ENCODE peak calls at places on chromosomes 2 and 18, in six cellular contexts. K, S, Q, Z, D and B are unnamed samples.

GRCh38 chr2:186780701-186781316 is 68.2 kb downstream of the ZSWIM2 start:
- DNase-seq in K (no peak), Z (no peak), D (no peak), Q (peak), S (no peak), B (no peak)

GRCh38 chr18:52392160-52392559 is 52.2 kb downstream of the DCC start:
- DNase-seq in Q (no peak), D (no peak), K (peak), S (no peak), Z (no peak), B (no peak)

GRCh38 chr2:144547512-144547911 is 27.6 kb upstream of the ZEB2 start:
- DNase-seq in Q (no peak), S (peak), Z (no peak), K (no peak), D (no peak), B (no peak)

GRCh38 chr2:101479810-101480209 is 4.9 kb upstream of the RFX8 start:
- DNase-seq in S (no peak), Q (no peak), Z (no peak), D (no peak), K (no peak), B (no peak)

GRCh38 chr2:45030553-45030952 is 21.3 kb upstream of the SIX2 start:
- DNase-seq in Z (no peak), D (no peak), Q (no peak), K (no peak), S (no peak), B (no peak)

GRCh38 chr2:174699993-174700766 is 64.1 kb downstream of the CHRNA1 start:
- DNase-seq in K (peak), S (peak), Z (no peak), Q (peak), D (no peak), B (no peak)

GRCh38 chr18:77127769-77128671 is 4.6 kb downstream of the MBP start:
- DNase-seq in D (no peak), S (peak), K (no peak), Q (peak), Z (no peak), B (no peak)

GRCh38 chr18:48486762-48487161 is 52.1 kb upstream of the CTIF start:
- DNase-seq in K (no peak), S (peak), Z (no peak), Q (peak), D (no peak), B (no peak)

GRCh38 chr2:202583709-202584219 is 51.0 kb upstream of the FAM117B start:
- DNase-seq in K (no peak), Z (no peak), D (no peak), Q (no peak), S (no peak), B (no peak)

GRCh38 chr18:74457043-74457742 is at the start of gene DIPK1C:
- DNase-seq in K (peak), S (peak), D (no peak), Q (no peak), Z (no peak), B (no peak)

GRCh38 chr2:151381266-151381665 is 23.9 kb downstream of the TNFAIP6 start:
- DNase-seq in S (peak), Z (no peak), K (no peak), D (no peak), Q (peak), B (no peak)

GRCh38 chr2:152598975-152599724 is 118.1 kb downstream of the PRPF40A start:
- DNase-seq in Z (no peak), D (no peak), S (no peak), Q (peak), K (no peak), B (no peak)

GRCh38 chr18:59220784-59221765 is 1.1 kb downstream of the GRP start:
- DNase-seq in K (no peak), S (no peak), Z (peak), Q (peak), D (no peak), B (no peak)

GRCh38 chr2:157334797-157335196 is 9.2 kb upstream of the ERMN start:
- DNase-seq in Z (no peak), K (peak), D (no peak), Q (no peak), S (no peak), B (no peak)

GRCh38 chr18:2316686-2317308 is 254.5 kb downstream of the METTL4 start:
- DNase-seq in K (no peak), Z (no peak), D (no peak), Q (no peak), S (no peak), B (no peak)

GRCh38 chr2:86297382-86298147 is 39.9 kb downstream of the REEP1 start:
- DNase-seq in K (no peak), D (no peak), Q (peak), S (no peak), Z (no peak), B (no peak)

GRCh38 chr18:26073742-26074141 is 16.7 kb downstream of the SS18 start:
- DNase-seq in K (peak), Q (no peak), D (no peak), Z (no peak), S (no peak), B (no peak)

GRCh38 chr18:23503038-23503966 is at the start of gene RMC1:
- DNase-seq in Z (peak), Q (peak), S (peak), K (peak), D (peak), B (peak)

GRCh38 chr18:3051718-3052410 is 38.9 kb upstream of the LPIN2 start:
- DNase-seq in S (no peak), K (no peak), Z (no peak), D (no peak), Q (no peak), B (no peak)

GRCh38 chr18:48193521-48194251 is 215.5 kb downstream of the ZBTB7C start:
- DNase-seq in Z (no peak), Q (no peak), S (no peak), D (no peak), K (no peak), B (no peak)

GRCh38 chr2:30990176-30990575 is 148.1 kb downstream of the GALNT14 start:
- DNase-seq in Z (peak), Q (no peak), S (no peak), D (no peak), K (no peak), B (no peak)

GRCh38 chr2:129798626-129799025 is 180.8 kb upstream of the RAB6C start:
- DNase-seq in Q (no peak), K (no peak), S (no peak), D (no peak), Z (no peak), B (no peak)